ENCODE peak calls at places on chromosomes 6 and 20, in ten cellular contexts. A is neural progenitor cell, O is pancreas, I is body of pancreas, Z is OCI-LY7, U is transverse colon, Q is esophagus squamous epithelium, J is aorta, B is tibial artery, R is GM23248. D is an unnamed sample.
A peak's percentile ranks its signal among the peaks of the same experiment; 100 is the strongest.

GRCh38 chr6:116152620-116153019 is 26.7 kb upstream of the COL10A1 start:
- DNase-seq in Z (no peak), Q (no peak), U (no peak), R (no peak), B (no peak), A (no peak), I (no peak), J (no peak), O (no peak), D (no peak)

GRCh38 chr6:23111984-23112383 is 542.6 kb downstream of the HDGFL1 start:
- DNase-seq in I (no peak), R (peak; percentile 69), J (no peak), A (no peak), O (no peak), U (no peak), B (no peak), Q (no peak), Z (no peak), D (no peak)

GRCh38 chr6:149334201-149334600 is 16.7 kb downstream of the TAB2 start:
- DNase-seq in I (no peak), O (no peak), Q (no peak), U (no peak), J (no peak), A (no peak), R (peak; percentile 60), Z (no peak), B (no peak), D (no peak)

GRCh38 chr6:161453558-161453957 is 179.7 kb upstream of the AGPAT4 start:
- DNase-seq in B (no peak), O (no peak), Q (no peak), U (no peak), I (no peak), Z (no peak), R (no peak), A (no peak), J (no peak), D (no peak)

GRCh38 chr6:56874328-56874727 is 80.6 kb upstream of the BEND6 start:
- DNase-seq in O (no peak), J (no peak), B (no peak), I (no peak), Q (no peak), Z (no peak), U (no peak), R (no peak), A (no peak), D (no peak)

GRCh38 chr6:20811112-20811746 is 277.0 kb downstream of the CDKAL1 start:
- DNase-seq in Z (no peak), O (no peak), U (no peak), B (no peak), A (peak; percentile 59), J (no peak), I (peak; percentile 13), Q (no peak), R (peak; percentile 94), D (no peak)

GRCh38 chr6:111737065-111737521 is 131.4 kb upstream of the TRAF3IP2 start:
- DNase-seq in I (no peak), A (no peak), Q (no peak), O (no peak), B (no peak), J (no peak), U (no peak), Z (no peak), R (peak; percentile 66), D (no peak)

GRCh38 chr20:11044561-11044960 is 370.8 kb upstream of the JAG1 start:
- DNase-seq in R (no peak), J (no peak), O (no peak), Q (no peak), B (no peak), A (no peak), Z (no peak), U (no peak), I (no peak), D (no peak)

GRCh38 chr20:63498950-63499332 is at the start of gene EEF1A2:
- DNase-seq in Q (no peak), U (no peak), R (peak; percentile 41), O (no peak), J (no peak), A (peak; percentile 70), B (no peak), Z (peak; percentile 37), I (no peak), D (no peak)

GRCh38 chr20:63497138-63497945 is 1.5 kb downstream of the EEF1A2 start:
- DNase-seq in A (no peak), O (no peak), B (no peak), R (no peak), Q (no peak), Z (no peak), U (no peak), J (no peak), I (no peak), D (no peak)

GRCh38 chr20:63496404-63497120 is 2.3 kb downstream of the EEF1A2 start:
- DNase-seq in R (no peak), A (no peak), O (no peak), Q (no peak), J (no peak), Z (no peak), B (no peak), U (no peak), I (no peak), D (no peak)

GRCh38 chr20:63499333-63499969 is 568 bp upstream of the EEF1A2 start:
- DNase-seq in Q (no peak), I (no peak), B (no peak), A (peak; percentile 61), O (no peak), U (no peak), R (no peak), J (no peak), Z (no peak), D (no peak)

DNA sequence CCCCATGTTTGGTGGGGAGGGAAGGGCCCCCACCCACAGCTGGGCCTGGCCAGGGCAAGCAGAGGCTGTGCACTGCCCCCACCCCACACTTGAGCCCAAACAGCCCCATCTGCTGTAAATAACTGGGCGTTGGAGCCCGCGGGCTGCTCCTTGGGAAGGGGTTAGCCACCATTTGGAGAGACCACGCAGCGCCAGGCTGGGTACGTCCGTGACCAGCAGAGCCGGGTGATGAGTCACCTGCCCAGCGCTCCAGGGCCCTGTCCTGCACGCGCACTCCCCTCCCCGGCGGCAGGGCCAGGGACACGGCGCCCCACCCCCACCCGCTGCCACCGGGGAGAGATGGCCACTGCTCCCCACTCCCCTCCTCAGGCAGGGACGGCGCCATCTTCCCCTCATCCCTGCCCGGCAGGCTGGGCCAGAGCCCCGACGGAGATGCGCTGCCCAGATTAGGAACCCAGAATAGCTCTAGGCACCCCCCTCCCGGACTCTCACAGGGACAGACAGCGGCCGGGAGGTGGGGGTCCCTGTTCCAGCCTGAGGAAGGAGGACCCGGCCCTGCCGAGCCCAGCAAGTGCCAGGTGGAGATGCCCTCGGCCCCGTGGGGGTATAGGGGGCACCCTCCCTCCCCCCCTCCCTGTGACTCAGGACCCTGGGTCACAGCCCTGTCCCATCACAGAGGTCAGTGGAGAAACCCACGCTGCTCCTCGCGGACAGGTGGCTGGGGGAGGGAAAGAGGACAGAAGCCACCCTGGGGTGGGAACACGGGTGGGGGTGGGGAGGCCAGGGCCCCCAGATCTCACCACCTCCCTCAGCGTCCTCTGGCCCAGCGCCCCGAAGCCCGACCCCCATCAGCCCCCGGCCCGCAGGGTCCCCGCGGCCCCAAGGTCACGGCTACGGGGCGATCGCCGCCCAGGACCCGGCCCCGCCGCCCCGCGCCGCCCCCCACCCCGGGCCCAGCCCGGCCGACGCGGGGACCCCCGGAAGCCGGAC is 642 bp downstream of the EEF1A2 start:
- DNase-seq in R (peak; percentile 79), U (no peak), Q (no peak), Z (no peak), A (no peak), O (peak; percentile 63), B (no peak), J (no peak), I (no peak), D (no peak)
- H3K4me3 ChIP-seq in R (no peak overlapping the region), U (peak overlapping the region; percentile 29), Q (peak overlapping the region; percentile 45), Z (no peak overlapping the region), A (peak overlapping the region; percentile 51), O (peak overlapping the region; percentile 43), B (no peak overlapping the region), J (no peak overlapping the region), I (no peak overlapping the region), D (no peak overlapping the region)

GRCh38 chr6:54525731-54526130 is 217.5 kb downstream of the TINAG start:
- DNase-seq in A (no peak), I (no peak), O (no peak), B (no peak), R (peak; percentile 3), Z (no peak), U (no peak), J (no peak), Q (no peak), D (no peak)
- H3K4me1 ChIP-seq in A (no peaks in the 10 kb centered on the region), I (no peaks in the 10 kb centered on the region), O (no peaks in the 10 kb centered on the region), B (no peaks in the 10 kb centered on the region), R (no peaks in the 10 kb centered on the region), Z (no peaks in the 10 kb centered on the region), U (no peaks in the 10 kb centered on the region), J (no peaks in the 10 kb centered on the region), Q (no peaks in the 10 kb centered on the region), D (no peaks in the 10 kb centered on the region)

GRCh38 chr20:21701171-21701876 is 4.1 kb upstream of the PAX1 start:
- DNase-seq in R (no peak), I (no peak), U (no peak), J (no peak), Z (no peak), A (peak; percentile 64), B (no peak), O (no peak), Q (no peak), D (no peak)

GRCh38 chr20:21702001-21702400 is 3.5 kb upstream of the PAX1 start:
- DNase-seq in Z (no peak), J (no peak), B (no peak), A (peak; percentile 54), U (no peak), Q (no peak), O (no peak), R (no peak), I (no peak), D (no peak)

GRCh38 chr20:21703740-21704407 is 1.6 kb upstream of the PAX1 start:
- DNase-seq in I (no peak), U (no peak), Z (no peak), J (no peak), O (no peak), B (no peak), R (no peak), Q (no peak), A (no peak), D (no peak)

GRCh38 chr20:21704408-21705385 is 767 bp upstream of the PAX1 start:
- DNase-seq in R (no peak), A (peak; percentile 35), O (no peak), I (no peak), Z (no peak), B (no peak), J (no peak), Q (no peak), U (no peak), D (no peak)

GRCh38 chr20:21702553-21703467 is 2.7 kb upstream of the PAX1 start:
- DNase-seq in Z (no peak), O (peak; percentile 64), Q (no peak), J (no peak), R (peak; percentile 70), I (peak; percentile 60), U (peak; percentile 41), A (peak; percentile 94), B (no peak), D (no peak)
- H3K9me3 ChIP-seq in Z (no peaks in the 10 kb centered on the region), O (no peaks in the 10 kb centered on the region), Q (no peaks in the 10 kb centered on the region), J (no peaks in the 10 kb centered on the region), R (no peaks in the 10 kb centered on the region), I (no peaks in the 10 kb centered on the region), U (no peaks in the 10 kb centered on the region), A (no peaks in the 10 kb centered on the region), B (no peaks in the 10 kb centered on the region), D (no peaks in the 10 kb centered on the region)

DNA sequence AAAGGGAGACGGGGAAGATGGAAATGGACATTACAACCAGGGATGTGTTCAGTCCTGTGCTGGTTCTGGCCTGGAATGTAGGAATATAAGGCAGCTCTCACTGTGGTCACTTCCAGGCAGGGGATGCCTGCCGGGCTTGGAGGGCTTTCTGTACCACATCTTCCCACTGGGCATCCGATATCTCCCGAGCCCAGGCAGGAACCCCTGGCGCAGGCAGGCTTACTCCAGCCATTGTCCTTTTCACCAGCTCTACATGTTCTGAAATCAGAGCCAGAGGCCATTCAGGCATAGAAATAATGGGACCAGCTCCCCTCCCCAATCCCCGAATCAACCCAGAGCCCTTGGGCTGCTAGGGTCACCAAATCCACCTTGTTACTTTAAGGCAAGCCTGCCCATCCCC is 1.4 kb downstream of the MEA1 start:
- DNase-seq in U (no peak), R (no peak), Q (no peak), Z (no peak), A (no peak), O (no peak), J (no peak), B (no peak), I (no peak), D (no peak)
- H3K4me3 ChIP-seq in U (no peak overlapping the region), R (peak overlapping the region; percentile 90), Q (no peak overlapping the region), Z (peak overlapping the region; percentile 86), A (peak overlapping the region; percentile 82), O (no peak overlapping the region), J (no peak overlapping the region), B (no peak overlapping the region), I (no peak overlapping the region), D (no peak overlapping the region)

D was measured in mucosa of descending colon.